ENCODE peak calls at places on chromosomes 5 and 9, in six cellular contexts. O is substantia nigra; N is HT1080; D is neural crest cell; Y is activated CD4-positive, alpha-beta T cell treated with anti-CD3 and anti-CD28 coated beads for 24 hours; E is T-helper 2 cell. W is an unnamed sample.

GRCh38 chr9:34518110-34518616 is 4.6 kb downstream of the ENHO start:
- DNase-seq in O (no peak), N (no peak), D (no peak), Y (no peak), E (no peak), W (no peak)

GRCh38 chr9:82677086-82677485 is 385.9 kb downstream of the RASEF start:
- DNase-seq in O (no peak), N (no peak), D (no peak), Y (no peak), E (no peak), W (no peak)

GRCh38 chr5:154486427-154486866 is 8.4 kb upstream of the HAND1 start:
- DNase-seq in O (no peak), N (no peak), D (no peak), Y (no peak), E (no peak), W (no peak)

GRCh38 chr5:149371296-149371962 is 7.7 kb downstream of the IL17B start:
- DNase-seq in O (no peak), N (peak; percentile 54), D (peak; percentile 49), Y (peak; percentile 54), E (peak; percentile 41), W (peak; percentile 63)

GRCh38 chr5:43336159-43336558 is 22.9 kb upstream of the HMGCS1 start:
- DNase-seq in O (no peak), N (peak; percentile 85), D (no peak), Y (no peak), E (no peak), W (no peak)

GRCh38 chr5:1564182-1564748 is 40.5 kb upstream of the LPCAT1 start:
- DNase-seq in O (no peak), N (peak; percentile 74), D (no peak), Y (no peak), E (no peak), W (no peak)

GRCh38 chr9:127537014-127537413 is 75.1 kb upstream of the STXBP1 start:
- DNase-seq in O (no peak), N (no peak), D (no peak), Y (no peak), E (no peak), W (no peak)

GRCh38 chr9:131697097-131697496 is 42.8 kb downstream of the RAPGEF1 start:
- DNase-seq in O (no peak), N (no peak), D (no peak), Y (no peak), E (no peak), W (no peak)

GRCh38 chr9:112341741-112342140 is 8.3 kb upstream of the PTBP3 start:
- DNase-seq in O (no peak), N (peak; percentile 73), D (no peak), Y (no peak), E (no peak), W (no peak)

GRCh38 chr9:6098431-6098830 is 83.0 kb upstream of the RANBP6 start:
- DNase-seq in O (no peak), N (peak; percentile 71), D (no peak), Y (no peak), E (no peak), W (no peak)

GRCh38 chr9:125537442-125538091 is 169.4 kb downstream of the MAPKAP1 start:
- DNase-seq in O (no peak), N (no peak), D (no peak), Y (no peak), E (no peak), W (no peak)

GRCh38 chr5:172380992-172381643 is 73.2 kb downstream of the SH3PXD2B start:
- DNase-seq in O (no peak), N (no peak), D (no peak), Y (no peak), E (no peak), W (no peak)

GRCh38 chr9:122228906-122229837 is at the start of gene LHX6:
- DNase-seq in O (no peak), N (peak; percentile 36), D (no peak), Y (no peak), E (no peak), W (peak; percentile 5)

GRCh38 chr5:35089688-35090314 is 42.1 kb upstream of the AGXT2 start:
- DNase-seq in O (no peak), N (peak; percentile 70), D (peak; percentile 59), Y (peak; percentile 31), E (peak; percentile 12), W (peak; percentile 52)

GRCh38 chr9:90476058-90476457 is 166.6 kb downstream of the DIRAS2 start:
- DNase-seq in O (no peak), N (no peak), D (no peak), Y (no peak), E (no peak), W (no peak)

GRCh38 chr5:173313311-173313710 is 14.9 kb downstream of the STC2 start:
- DNase-seq in O (no peak), N (no peak), D (no peak), Y (no peak), E (no peak), W (no peak)

GRCh38 chr5:77308154-77308960 is 97.9 kb downstream of the PDE8B start:
- DNase-seq in O (no peak), N (no peak), D (no peak), Y (no peak), E (no peak), W (no peak)